ENCODE peak calls at places on chromosomes 13 and 19, in five cellular contexts. K is activated B cell treated with CpG ODN at 0.5 μM for 24 hours, Y is HS-27A, Z is BJ, R is endothelial cell. S is an unnamed sample.

GRCh38 chr19:14368011-14368513 is 13.2 kb upstream of the ADGRE5 start:
- DNase-seq in K (no peak), Y (no peak), Z (no peak), R (no peak), S (no peak)

GRCh38 chr19:6045108-6045507 is 65.2 kb downstream of the RFX2 start:
- DNase-seq in K (no peak), Y (no peak), Z (no peak), R (no peak), S (no peak)

GRCh38 chr13:24252136-24252535 is 57.2 kb upstream of the C1QTNF9 start:
- DNase-seq in K (no peak), Y (no peak), Z (no peak), R (no peak), S (no peak)

GRCh38 chr19:1232652-1233360 is 5.0 kb downstream of the CBARP start:
- DNase-seq in K (no peak), Y (no peak), Z (no peak), R (no peak), S (no peak)

GRCh38 chr19:29662604-29663404 is 2.5 kb upstream of the PLEKHF1 start:
- DNase-seq in K (no peak), Y (no peak), Z (peak), R (no peak), S (no peak)

GRCh38 chr19:6891761-6892385 is 4.5 kb downstream of the ADGRE1 start:
- DNase-seq in K (no peak), Y (no peak), Z (no peak), R (no peak), S (no peak)

GRCh38 chr19:5567971-5568407 is 236 bp upstream of the TINCR start:
- DNase-seq in K (no peak), Y (no peak), Z (no peak), R (no peak), S (no peak)

GRCh38 chr13:36082396-36082795 is 48.8 kb downstream of the DCLK1 start:
- DNase-seq in K (no peak), Y (no peak), Z (no peak), R (no peak), S (no peak)

GRCh38 chr13:98528663-98529064 is 48.2 kb downstream of the STK24 start:
- DNase-seq in K (no peak), Y (no peak), Z (no peak), R (no peak), S (no peak)

GRCh38 chr13:93765056-93765455 is 538.4 kb downstream of the GPC6 start:
- DNase-seq in K (no peak), Y (no peak), Z (no peak), R (no peak), S (no peak)

GRCh38 chr19:47781590-47782318 is 3.3 kb downstream of the SELENOW start:
- DNase-seq in K (no peak), Y (no peak), Z (no peak), R (no peak), S (no peak)

GRCh38 chr19:4456843-4457653 is 546 bp downstream of the UBXN6 start:
- DNase-seq in K (no peak), Y (peak), Z (no peak), R (peak), S (no peak)

GRCh38 chr13:102863590-102863989 is 17.8 kb downstream of the ERCC5 start:
- DNase-seq in K (no peak), Y (no peak), Z (no peak), R (no peak), S (no peak)

GRCh38 chr13:110187501-110188161 is 119.3 kb downstream of the COL4A1 start:
- DNase-seq in K (no peak), Y (peak), Z (no peak), R (no peak), S (peak)

S was measured in HS-5.